ENCODE peak calls at places on chromosomes 2 and 18, in nine cellular contexts. Q is activated naive CD8-positive, alpha-beta T cell treated with anti-CD3 and anti-CD28 coated beads for 36 hours; T is CMK; N is GM20000; I is NCI-H1092; X is activated CD4-positive, alpha-beta T cell treated with anti-CD3 and anti-CD28 coated beads for 48 hours; F is stimulated activated CD4-positive, alpha-beta T cell treated with anti-CD3 and anti-CD28 coated beads, Interleukin-15, amount 100 ng/mL, for 24 hours; C is OCI-M1; V is Caki2. L is an unnamed sample.

GRCh38 chr2:63861220-63861822 is 19.6 kb downstream of the UGP2 start:
- DNase-seq in V (peak), T (no peak), I (no peak), F (peak), Q (peak), N (peak), C (peak), X (peak), L (peak)

GRCh38 chr18:56541340-56541739 is 97.1 kb downstream of the TXNL1 start:
- DNase-seq in V (no peak), F (no peak), N (no peak), Q (no peak), X (no peak), T (no peak), C (no peak), I (no peak), L (no peak)

GRCh38 chr2:950627-950992 is at the start of gene SNTG2:
- DNase-seq in N (peak), I (no peak), T (no peak), C (no peak), F (peak), V (peak), X (peak), Q (peak), L (peak)

GRCh38 chr2:19538411-19538963 is 180.1 kb upstream of the OSR1 start:
- DNase-seq in V (peak), C (no peak), X (no peak), F (no peak), N (no peak), Q (no peak), T (no peak), I (no peak), L (no peak)

GRCh38 chr2:165584126-165584525 is 114.6 kb downstream of the CSRNP3 start:
- DNase-seq in T (no peak), C (no peak), N (no peak), F (no peak), Q (no peak), X (no peak), V (no peak), I (no peak), L (no peak)

GRCh38 chr2:203033395-203033794 is 18.7 kb downstream of the NBEAL1 start:
- DNase-seq in V (no peak), N (no peak), Q (no peak), C (no peak), T (no peak), X (no peak), F (no peak), I (no peak), L (no peak)

GRCh38 chr18:35097763-35098162 is 56.5 kb downstream of the MAPRE2 start:
- DNase-seq in Q (no peak), F (no peak), X (no peak), I (no peak), C (no peak), T (no peak), N (no peak), V (no peak), L (no peak)

GRCh38 chr2:220446106-220446712 is 818.8 kb downstream of the SLC4A3 start:
- DNase-seq in X (no peak), Q (no peak), T (no peak), F (no peak), I (no peak), C (no peak), N (no peak), V (no peak), L (no peak)

GRCh38 chr2:210593166-210593565 is 36.8 kb downstream of the CPS1 start:
- DNase-seq in X (no peak), T (no peak), N (no peak), F (no peak), Q (no peak), I (no peak), C (no peak), V (no peak), L (no peak)

GRCh38 chr2:225165052-225165451 is 122.8 kb upstream of the DOCK10 start:
- DNase-seq in Q (no peak), N (no peak), V (no peak), C (no peak), F (no peak), T (no peak), I (no peak), X (no peak), L (no peak)

GRCh38 chr18:76558881-76559667 is 64.0 kb upstream of the ZNF516 start:
- DNase-seq in C (no peak), X (no peak), N (no peak), V (peak), Q (no peak), F (no peak), T (no peak), I (no peak), L (no peak)

GRCh38 chr2:230706053-230706498 is 6.6 kb upstream of the CAB39 start:
- DNase-seq in N (no peak), C (no peak), I (no peak), V (peak), F (no peak), T (no peak), Q (no peak), X (no peak), L (no peak)

GRCh38 chr18:3411854-3412268 is 38.1 kb upstream of the TGIF1 start:
- DNase-seq in N (no peak), X (peak), C (no peak), F (peak), Q (peak), V (no peak), I (no peak), T (no peak), L (no peak)

GRCh38 chr2:176177580-176178270 is 10.7 kb upstream of the HOXD1 start:
- DNase-seq in X (no peak), T (no peak), Q (no peak), F (no peak), C (no peak), I (no peak), V (no peak), N (peak), L (peak)

GRCh38 chr18:5977022-5977421 is 81.7 kb upstream of the TMEM200C start:
- DNase-seq in C (no peak), I (no peak), T (no peak), V (no peak), X (no peak), F (no peak), Q (no peak), N (no peak), L (no peak)

GRCh38 chr2:134549104-134549503 is 169.7 kb downstream of the TMEM163 start:
- DNase-seq in I (no peak), Q (no peak), T (no peak), C (no peak), V (no peak), N (no peak), F (no peak), X (no peak), L (no peak)

GRCh38 chr2:13572466-13572865 is 855.7 kb downstream of the TRIB2 start:
- DNase-seq in V (no peak), Q (no peak), T (no peak), X (no peak), N (no peak), C (no peak), I (no peak), F (no peak), L (no peak)

GRCh38 chr2:197294260-197294659 is 16.3 kb downstream of the ANKRD44 start:
- DNase-seq in F (peak), I (no peak), X (peak), N (no peak), V (no peak), T (no peak), C (peak), Q (no peak), L (no peak)

GRCh38 chr18:8659609-8660242 is 45.6 kb upstream of the MTCL1 start:
- DNase-seq in F (no peak), X (no peak), T (no peak), C (no peak), V (no peak), Q (no peak), I (peak), N (no peak), L (no peak)

GRCh38 chr2:183610724-183611123 is 486.5 kb downstream of the NUP35 start:
- DNase-seq in F (no peak), V (no peak), C (no peak), Q (no peak), T (no peak), N (no peak), X (no peak), I (no peak), L (peak)

GRCh38 chr2:75561566-75562512 is 1.1 kb upstream of the EVA1A start:
- DNase-seq in N (no peak), F (no peak), X (no peak), C (no peak), I (no peak), V (peak), Q (no peak), T (no peak), L (no peak)

GRCh38 chr18:9876867-9877654 is 8.7 kb upstream of the TXNDC2 start:
- DNase-seq in I (no peak), F (peak), N (no peak), Q (no peak), V (peak), X (peak), T (peak), C (peak), L (peak)

GRCh38 chr2:238498188-238498587 is 71.5 kb downstream of the ASB1 start:
- DNase-seq in T (no peak), N (no peak), Q (no peak), F (no peak), V (no peak), I (no peak), C (no peak), X (no peak), L (no peak)

GRCh38 chr18:46402396-46402795 is 254.6 kb downstream of the LOXHD1 start:
- DNase-seq in T (no peak), N (no peak), Q (no peak), C (no peak), I (no peak), X (no peak), V (no peak), F (no peak), L (no peak)

GRCh38 chr18:54762386-54762785 is 65.9 kb upstream of the RAB27B start:
- DNase-seq in T (no peak), F (no peak), V (no peak), N (no peak), I (no peak), X (no peak), Q (no peak), C (no peak), L (no peak)

GRCh38 chr18:52219102-52219501 is 120.9 kb upstream of the DCC start:
- DNase-seq in X (no peak), N (no peak), C (no peak), I (no peak), Q (no peak), V (no peak), F (no peak), T (no peak), L (no peak)

GRCh38 chr2:227123697-227124096 is 40.3 kb downstream of the COL4A4 start:
- DNase-seq in N (no peak), I (no peak), Q (no peak), F (no peak), X (no peak), C (no peak), T (no peak), V (no peak), L (no peak)

GRCh38 chr18:34709104-34709503 is 994 bp upstream of the DTNA start:
- DNase-seq in N (no peak), X (no peak), T (no peak), F (no peak), V (no peak), C (peak), I (no peak), Q (no peak), L (no peak)